ENCODE peak calls at places on chromosomes 6 and 20, in seven cellular contexts. K, O, G, J, C, I and M are unnamed samples.

GRCh38 chr6:170437719-170438401 is 115.2 kb downstream of the PSMB1 start:
- DNase-seq in K (no peak), O (no peak), G (peak; percentile 3), J (no peak), C (no peak), I (no peak), M (peak; percentile 68)

GRCh38 chr6:53793318-53793975 is 1.4 kb upstream of the LRRC1 start:
- DNase-seq in K (peak; percentile 89), O (peak; percentile 52), G (peak; percentile 28), J (no peak), C (peak; percentile 65), I (peak; percentile 41), M (peak; percentile 87)

GRCh38 chr6:80211295-80211694 is 104.8 kb downstream of the BCKDHB start:
- DNase-seq in K (no peak), O (no peak), G (no peak), J (no peak), C (peak; percentile 31), I (no peak), M (no peak)

GRCh38 chr6:142301421-142302391 is at the start of gene ADGRG6:
- DNase-seq in K (peak; percentile 78), O (peak; percentile 28), G (no peak), J (no peak), C (peak; percentile 70), I (peak; percentile 48), M (no peak)

GRCh38 chr6:40845588-40845987 is 193.4 kb downstream of the UNC5CL start:
- DNase-seq in K (no peak), O (peak; percentile 67), G (peak; percentile 12), J (no peak), C (peak; percentile 45), I (peak; percentile 24), M (no peak)

GRCh38 chr20:62900052-62900691 is 26.1 kb downstream of the DIDO1 start:
- DNase-seq in K (peak; percentile 64), O (peak; percentile 81), G (peak; percentile 77), J (peak; percentile 79), C (peak; percentile 62), I (peak; percentile 97), M (no peak)

GRCh38 chr20:13554076-13554475 is 84.7 kb downstream of the TASP1 start:
- DNase-seq in K (no peak), O (no peak), G (no peak), J (no peak), C (peak; percentile 6), I (no peak), M (no peak)

GRCh38 chr6:128005009-128005408 is 104.2 kb upstream of the THEMIS start:
- DNase-seq in K (no peak), O (no peak), G (no peak), J (no peak), C (peak; percentile 30), I (no peak), M (no peak)

GRCh38 chr6:25991785-25992412 is 29.3 kb downstream of the TRIM38 start:
- DNase-seq in K (peak; percentile 21), O (peak; percentile 58), G (peak; percentile 65), J (peak; percentile 91), C (peak; percentile 70), I (peak; percentile 25), M (peak; percentile 86)

GRCh38 chr6:157764346-157765068 is 58.5 kb upstream of the SNX9 start:
- DNase-seq in K (no peak), O (no peak), G (peak; percentile 68), J (peak; percentile 94), C (peak; percentile 100), I (peak; percentile 89), M (peak; percentile 97)

GRCh38 chr6:136866872-136867416 is 44.6 kb downstream of the PEX7 start:
- DNase-seq in K (no peak), O (no peak), G (no peak), J (no peak), C (no peak), I (no peak), M (no peak)

GRCh38 chr6:50899306-50899840 is 80.7 kb downstream of the TFAP2B start:
- DNase-seq in K (no peak), O (no peak), G (no peak), J (no peak), C (no peak), I (no peak), M (no peak)

GRCh38 chr6:152127429-152128165 is 320.1 kb downstream of the ESR1 start:
- DNase-seq in K (no peak), O (no peak), G (no peak), J (no peak), C (no peak), I (peak; percentile 30), M (no peak)

GRCh38 chr6:137903274-137903932 is 36.3 kb downstream of the TNFAIP3 start:
- DNase-seq in K (no peak), O (no peak), G (no peak), J (no peak), C (no peak), I (no peak), M (no peak)

GRCh38 chr20:53813728-53814459 is 220.3 kb upstream of the ZNF217 start:
- DNase-seq in K (no peak), O (no peak), G (no peak), J (no peak), C (no peak), I (no peak), M (no peak)

GRCh38 chr20:51487076-51487475 is 55.4 kb downstream of the NFATC2 start:
- DNase-seq in K (no peak), O (no peak), G (no peak), J (no peak), C (no peak), I (no peak), M (no peak)

GRCh38 chr6:83193747-83194582 is 808 bp downstream of the RWDD2A start:
- DNase-seq in K (peak; percentile 29), O (peak; percentile 62), G (peak; percentile 43), J (peak; percentile 81), C (peak; percentile 55), I (peak; percentile 36), M (peak; percentile 86)

GRCh38 chr6:43817192-43817591 is 47.2 kb downstream of the VEGFA start:
- DNase-seq in K (no peak), O (peak; percentile 36), G (no peak), J (no peak), C (peak; percentile 50), I (no peak), M (no peak)

GRCh38 chr6:63808576-63808975 is 173.0 kb downstream of the PHF3 start:
- DNase-seq in K (no peak), O (no peak), G (no peak), J (no peak), C (no peak), I (no peak), M (no peak)

GRCh38 chr6:7112741-7113313 is 5.1 kb downstream of the RREB1 start:
- DNase-seq in K (peak; percentile 29), O (no peak), G (no peak), J (no peak), C (no peak), I (peak; percentile 39), M (peak; percentile 68)

GRCh38 chr6:34536251-34536958 is 19.7 kb downstream of the SPDEF start:
- DNase-seq in K (peak; percentile 43), O (no peak), G (no peak), J (no peak), C (no peak), I (no peak), M (no peak)

GRCh38 chr6:24273471-24273870 is 84.4 kb downstream of the DCDC2 start:
- DNase-seq in K (peak; percentile 97), O (no peak), G (no peak), J (no peak), C (no peak), I (no peak), M (no peak)

GRCh38 chr6:17015144-17015543 is 86.7 kb upstream of the STMND1 start:
- DNase-seq in K (no peak), O (no peak), G (no peak), J (no peak), C (no peak), I (no peak), M (no peak)

GRCh38 chr6:139595183-139595582 is 220.7 kb upstream of the CITED2 start:
- DNase-seq in K (peak; percentile 17), O (no peak), G (no peak), J (no peak), C (peak; percentile 44), I (no peak), M (no peak)